ENCODE peak calls at places on chromosome 22, in ten cellular contexts. K is LNCaP clone FGC; H is endothelial cell; M is activated gamma-delta T cell treated with anti-CD3 and anti-CD28 coated beads, Interleukin-2, amount 50 U/mL, for 16 hours; V is cerebellum; C is NCI-H1436 treated with DMSO at 0.1 percent for 48 hours; L is activated T-cell treated with anti-CD3 and anti-CD28 coated beads, Interleukin-2, amount 50 U/mL, for 72 hours; Z is occipital lobe; J is adrenal gland; G is HFFc6. I is an unnamed sample.

GRCh38 chr22:30485362-30485988 is 13.7 kb upstream of the SEC14L3 start:
- DNase-seq in H (peak; percentile 78), J (peak; percentile 81), K (no peak), Z (peak; percentile 10), L (peak; percentile 84), M (peak; percentile 69), C (no peak), V (peak; percentile 66), G (peak; percentile 36), I (peak; percentile 63)

GRCh38 chr22:20589614-20590476 is 82.4 kb downstream of the MED15 start:
- DNase-seq in V (no peak), K (no peak), G (no peak), H (no peak), M (no peak), L (no peak), J (no peak), Z (no peak), C (no peak), I (no peak)

GRCh38 chr22:42179616-42180015 is 49.0 kb upstream of the CYP2D6 start:
- DNase-seq in G (peak; percentile 86), L (no peak), V (peak; percentile 80), H (no peak), C (no peak), K (no peak), Z (no peak), J (no peak), M (no peak), I (peak; percentile 65)

GRCh38 chr22:29766632-29767288 is at the start of gene ZMAT5:
- DNase-seq in K (peak; percentile 94), H (peak; percentile 86), M (peak; percentile 82), V (peak; percentile 99), C (peak; percentile 92), Z (peak; percentile 96), L (peak; percentile 90), J (peak; percentile 98), G (peak; percentile 97), I (peak; percentile 98)

GRCh38 chr22:50255099-50255498 is 4.0 kb upstream of the HDAC10 start:
- DNase-seq in G (no peak), H (no peak), C (no peak), V (no peak), L (no peak), J (no peak), M (no peak), Z (no peak), K (no peak), I (no peak)

GRCh38 chr22:49045276-49045675 is 782.4 kb downstream of the BRD1 start:
- DNase-seq in G (no peak), C (no peak), Z (no peak), M (no peak), L (no peak), H (no peak), V (no peak), J (no peak), K (no peak), I (no peak)

GRCh38 chr22:26479792-26480610 is 3.6 kb downstream of the HPS4 start:
- DNase-seq in H (no peak), K (peak; percentile 57), L (no peak), J (no peak), V (no peak), G (no peak), M (no peak), Z (no peak), C (no peak), I (no peak)

GRCh38 chr22:43876866-43877509 is 14.7 kb upstream of the SULT4A1 start:
- DNase-seq in Z (no peak), J (no peak), C (no peak), V (no peak), L (no peak), K (no peak), H (no peak), M (no peak), G (no peak), I (no peak)

GRCh38 chr22:19065298-19065859 is 56.8 kb downstream of the DGCR2 start:
- DNase-seq in J (no peak), V (no peak), Z (no peak), H (no peak), M (no peak), C (no peak), G (no peak), L (no peak), K (no peak), I (no peak)

GRCh38 chr22:48756146-48757111 is 1071.2 kb downstream of the BRD1 start:
- DNase-seq in C (no peak), M (no peak), Z (no peak), V (no peak), K (no peak), G (no peak), J (peak; percentile 11), H (peak; percentile 4), L (no peak), I (no peak)

GRCh38 chr22:19968450-19968891 is 26.9 kb upstream of the TXNRD2 start:
- DNase-seq in H (no peak), K (no peak), V (no peak), J (no peak), L (no peak), C (no peak), G (no peak), Z (no peak), M (no peak), I (no peak)

GRCh38 chr22:27241430-27242110 is 560.0 kb downstream of the MN1 start:
- DNase-seq in K (no peak), V (peak; percentile 12), J (peak; percentile 56), Z (no peak), M (no peak), H (no peak), L (no peak), C (no peak), G (no peak), I (peak; percentile 83)

GRCh38 chr22:45149671-45150070 is 14.1 kb upstream of the NUP50 start:
- DNase-seq in M (no peak), J (no peak), V (no peak), Z (no peak), H (no peak), C (no peak), G (peak; percentile 27), K (no peak), L (no peak), I (no peak)

GRCh38 chr22:36772451-36772850 is 3.5 kb downstream of the IFT27 start:
- DNase-seq in K (no peak), C (no peak), G (no peak), M (no peak), L (no peak), V (no peak), H (no peak), Z (no peak), J (no peak), I (no peak)

GRCh38 chr22:49969751-49970527 is 9.4 kb downstream of the PIM3 start:
- DNase-seq in C (no peak), H (peak; percentile 4), K (no peak), V (no peak), J (peak; percentile 55), Z (no peak), M (no peak), G (no peak), L (no peak), I (no peak)

GRCh38 chr22:50091092-50091491 is 1.3 kb downstream of the MOV10L1 start:
- DNase-seq in Z (no peak), K (no peak), V (no peak), H (no peak), J (no peak), M (no peak), L (no peak), C (no peak), G (no peak), I (no peak)

GRCh38 chr22:50269573-50270301 is 443 bp downstream of the MAPK11 start:
- DNase-seq in C (no peak), Z (no peak), H (no peak), G (no peak), M (no peak), J (no peak), V (no peak), L (peak; percentile 73), K (no peak), I (peak; percentile 32)

GRCh38 chr22:32378703-32379272 is 21.1 kb downstream of the RFPL3 start:
- DNase-seq in L (no peak), H (peak; percentile 80), V (no peak), G (peak; percentile 39), J (no peak), M (no peak), C (no peak), K (no peak), Z (peak; percentile 31), I (peak; percentile 41)

GRCh38 chr22:25661067-25661466 is 80.9 kb upstream of the MYO18B start:
- DNase-seq in G (no peak), J (no peak), C (no peak), Z (no peak), L (no peak), V (no peak), M (no peak), K (no peak), H (no peak), I (peak; percentile 87)

GRCh38 chr22:43151251-43152000 is at the start of gene TSPO:
- DNase-seq in C (no peak), G (peak; percentile 34), M (peak; percentile 35), Z (peak; percentile 61), H (peak; percentile 53), L (peak; percentile 78), V (peak; percentile 47), K (no peak), J (peak; percentile 88), I (peak; percentile 58)

GRCh38 chr22:47213571-47214230 is 451.3 kb downstream of the TBC1D22A start:
- DNase-seq in Z (no peak), M (no peak), H (no peak), K (no peak), G (no peak), L (peak; percentile 58), V (no peak), J (peak; percentile 60), C (no peak), I (no peak)

I was measured in cardiac fibroblast.